ENCODE peak calls at places on chromosome 4, in ten cellular contexts. P, Q, Z, D, K, T, W, U, E and G are unnamed samples. For H3K4me1, the result is how much of the 10 kb centered on the place peaks cover.

GRCh38 chr4:169795585-169795984 is 37.8 kb upstream of the HPF1 start:
- DNase-seq in Z (no peak), T (no peak), U (no peak), W (no peak), Q (no peak), D (no peak), P (no peak), K (no peak), E (no peak), G (no peak)

GRCh38 chr4:51884606-51885005 is 41.7 kb downstream of the DCUN1D4 start:
- DNase-seq in K (no peak), E (no peak), Q (no peak), W (no peak), Z (no peak), U (no peak), D (no peak), P (no peak), T (no peak), G (no peak)

GRCh38 chr4:71266090-71266794 is 72.6 kb upstream of the SLC4A4 start:
- DNase-seq in K (no peak), W (no peak), T (no peak), P (no peak), U (no peak), Z (no peak), Q (no peak), D (no peak), E (no peak), G (no peak)

GRCh38 chr4:71095141-71095939 is 101.9 kb downstream of the DCK start:
- DNase-seq in U (no peak), E (no peak), K (no peak), W (no peak), Z (no peak), P (no peak), D (no peak), Q (no peak), T (no peak), G (no peak)

GRCh38 chr4:95091272-95091671 is 333.5 kb downstream of the BMPR1B start:
- DNase-seq in K (no peak), D (no peak), W (no peak), U (no peak), Z (no peak), T (no peak), E (no peak), P (no peak), Q (no peak), G (no peak)

GRCh38 chr4:40552536-40552935 is 77.1 kb downstream of the RBM47 start:
- DNase-seq in Z (no peak), D (no peak), P (no peak), U (no peak), K (no peak), W (no peak), E (peak), T (no peak), Q (peak), G (no peak)

GRCh38 chr4:10403633-10404445 is 53.4 kb downstream of the ZNF518B start:
- DNase-seq in W (no peak), E (no peak), U (peak), D (no peak), K (peak), Z (no peak), P (no peak), T (peak), Q (no peak), G (peak)

GRCh38 chr4:7326693-7327340 is 107.9 kb downstream of the PSAPL1 start:
- DNase-seq in D (no peak), Z (no peak), T (no peak), Q (no peak), W (peak), U (no peak), P (no peak), E (no peak), K (no peak), G (no peak)

GRCh38 chr4:110682311-110682710 is 59.4 kb upstream of the PITX2 start:
- DNase-seq in Q (no peak), T (no peak), W (no peak), Z (no peak), P (no peak), K (no peak), D (no peak), U (no peak), E (no peak), G (no peak)

GRCh38 chr4:21763865-21764264 is 184.7 kb downstream of the KCNIP4 start:
- DNase-seq in D (no peak), T (no peak), E (no peak), W (no peak), Z (no peak), U (no peak), P (no peak), Q (no peak), K (no peak), G (no peak)

GRCh38 chr4:98614655-98615054 is 43.8 kb downstream of the TSPAN5 start:
- DNase-seq in Z (no peak), P (no peak), U (no peak), W (no peak), E (no peak), T (no peak), Q (no peak), D (no peak), K (no peak), G (no peak)

GRCh38 chr4:76212851-76213414 is 691 bp downstream of the SCARB2 start:
- DNase-seq in Z (no peak), Q (no peak), T (no peak), D (peak), U (peak), P (no peak), W (no peak), E (no peak), K (no peak), G (peak)

GRCh38 chr4:37722000-37722638 is 35.9 kb upstream of the RELL1 start:
- DNase-seq in Q (no peak), D (no peak), E (no peak), K (no peak), U (no peak), T (no peak), W (no peak), Z (no peak), P (no peak), G (no peak)

GRCh38 chr4:169745291-169745690 is 12.5 kb downstream of the HPF1 start:
- DNase-seq in E (no peak), P (no peak), D (no peak), W (no peak), T (no peak), K (no peak), Q (no peak), Z (no peak), U (no peak), G (no peak)

GRCh38 chr4:57193164-57193810 is 83.1 kb upstream of the IGFBP7 start:
- DNase-seq in E (no peak), D (no peak), P (no peak), U (no peak), T (no peak), Z (no peak), W (no peak), Q (no peak), K (no peak), G (no peak)
- H3K4me1 ChIP-seq in E (under half), D (under half), P (under half), U (under half), T (under half), Z (under half), W (under half), Q (under half), K (under half), G (under half)

DNA sequence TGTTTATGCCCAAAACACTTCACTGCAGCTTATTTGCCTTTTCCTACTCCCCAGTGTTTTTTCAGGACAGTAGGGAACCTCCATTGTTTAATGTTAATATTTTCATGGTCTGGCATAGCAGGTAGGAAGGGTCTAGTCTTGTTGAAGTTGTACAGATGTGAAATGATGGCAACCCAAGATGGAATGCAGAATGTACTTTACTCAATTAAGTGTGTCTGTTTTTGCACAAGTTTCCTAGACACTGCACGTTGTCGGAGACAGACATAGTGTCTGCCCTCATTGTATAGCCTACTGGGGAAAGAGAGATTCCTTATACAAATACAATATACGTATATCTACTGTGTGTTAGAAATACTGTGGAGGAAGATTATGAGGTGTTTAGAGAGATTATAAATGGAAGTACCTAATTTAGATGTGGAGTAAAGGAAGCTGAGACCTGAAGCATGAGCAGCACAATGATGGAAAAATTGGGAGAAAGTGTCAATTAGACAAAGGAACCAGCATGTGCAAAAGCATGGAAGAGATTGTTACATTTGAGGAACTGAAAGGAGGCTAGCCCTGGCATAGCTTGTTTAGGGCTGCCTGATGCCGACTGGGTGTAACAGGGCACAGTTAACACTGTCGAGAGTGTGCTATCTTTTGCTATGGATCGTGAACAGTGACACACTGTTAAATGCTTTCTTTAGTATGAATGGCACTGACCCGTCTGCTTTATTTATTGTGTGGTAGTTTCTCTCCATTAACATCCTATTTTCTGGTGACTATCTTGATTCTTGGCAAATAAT is 18.4 kb downstream of the CPEB2 start:
- DNase-seq in U (no peak), E (no peak), Z (no peak), D (no peak), K (no peak), T (no peak), P (no peak), Q (no peak), W (no peak), G (no peak)
- H3K4me3 ChIP-seq in U (no peak), E (no peak), Z (peak), D (no peak), K (no peak), T (no peak), P (no peak), Q (no peak), W (no peak), G (no peak)

GRCh38 chr4:147840846-147841732 is 109.2 kb downstream of the ARHGAP10 start:
- DNase-seq in W (no peak), K (no peak), P (no peak), T (no peak), E (no peak), Z (no peak), D (no peak), Q (no peak), U (no peak), G (no peak)
- H3K4me1 ChIP-seq in W (half or more), K (under half), P (under half), T (under half), E (under half), Z (under half), D (under half), Q (under half), U (under half), G (under half)

GRCh38 chr4:14110407-14110806 is 482.9 kb upstream of the BOD1L1 start:
- DNase-seq in D (no peak), T (no peak), W (no peak), Q (no peak), E (no peak), Z (no peak), K (no peak), P (no peak), U (no peak), G (no peak)

GRCh38 chr4:14117575-14118228 is 490.2 kb upstream of the BOD1L1 start:
- DNase-seq in D (no peak), T (no peak), E (no peak), W (no peak), Q (no peak), U (no peak), P (no peak), Z (no peak), K (no peak), G (peak)

GRCh38 chr4:14115106-14115505 is 487.6 kb upstream of the BOD1L1 start:
- DNase-seq in K (no peak), W (no peak), D (no peak), Z (no peak), U (no peak), P (no peak), Q (no peak), E (no peak), T (no peak), G (no peak)

GRCh38 chr4:14111730-14112171 is 484.2 kb upstream of the BOD1L1 start:
- DNase-seq in T (no peak), D (no peak), W (no peak), Q (no peak), K (no peak), P (no peak), Z (no peak), U (no peak), E (no peak), G (no peak)
- H3K4me3 ChIP-seq in T (no peak), D (no peak), W (no peak), Q (no peak), K (no peak), P (no peak), Z (no peak), U (no peak), E (peak), G (no peak)

GRCh38 chr4:25662306-25662705 is 6.7 kb downstream of the SLC34A2 start:
- DNase-seq in Z (no peak), E (no peak), D (no peak), K (no peak), W (no peak), Q (no peak), T (no peak), P (no peak), U (no peak), G (no peak)

GRCh38 chr4:25654971-25655963 is at the start of gene SLC34A2:
- DNase-seq in P (peak), K (peak), E (peak), Z (peak), T (no peak), U (peak), W (no peak), Q (no peak), D (no peak), G (no peak)

GRCh38 chr4:25658357-25658771 is 2.7 kb downstream of the SLC34A2 start:
- DNase-seq in D (no peak), T (no peak), W (no peak), Q (no peak), E (no peak), P (peak), U (no peak), K (no peak), Z (no peak), G (no peak)

GRCh38 chr4:25656031-25656430 is 380 bp downstream of the SLC34A2 start:
- DNase-seq in P (no peak), W (no peak), D (no peak), Z (no peak), U (no peak), K (no peak), T (no peak), E (no peak), Q (no peak), G (no peak)

DNA sequence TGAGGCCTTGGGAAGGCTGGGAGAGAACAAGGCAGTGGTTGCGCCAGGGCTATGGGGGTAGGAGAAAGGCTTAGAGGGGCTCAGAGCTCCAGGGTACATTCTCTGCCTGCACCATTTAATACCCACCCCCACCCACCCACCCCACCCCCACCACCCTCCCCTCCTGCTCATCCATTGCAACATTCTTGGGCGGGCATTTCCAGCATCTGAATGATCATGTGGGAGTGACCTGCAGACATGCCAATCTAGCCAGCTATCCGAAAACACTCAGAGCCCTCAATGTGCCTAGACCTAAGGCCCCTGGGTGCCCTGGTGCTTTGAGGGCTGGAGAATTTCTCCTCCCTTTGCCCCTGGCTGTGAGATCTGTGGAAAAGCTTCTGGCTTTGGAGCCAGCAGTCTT is 3.1 kb downstream of the SLC34A2 start:
- DNase-seq in W (no peak), K (no peak), E (no peak), D (no peak), T (no peak), U (no peak), Z (no peak), Q (no peak), P (no peak), G (no peak)
- H3K4me1 ChIP-seq in W (under half), K (under half), E (under half), D (under half), T (under half), U (under half), Z (under half), Q (under half), P (under half), G (under half)

GRCh38 chr4:55080174-55080865 is 45.1 kb downstream of the KDR start:
- DNase-seq in D (no peak), U (no peak), T (no peak), P (no peak), K (no peak), Q (no peak), E (no peak), W (no peak), Z (no peak), G (no peak)

GRCh38 chr4:55078987-55079386 is 46.4 kb downstream of the KDR start:
- DNase-seq in K (no peak), Q (no peak), D (no peak), Z (no peak), E (no peak), T (no peak), U (no peak), P (no peak), W (peak), G (no peak)

GRCh38 chr4:55077577-55077976 is 47.8 kb downstream of the KDR start:
- DNase-seq in P (no peak), W (no peak), U (no peak), Z (no peak), D (no peak), E (no peak), T (no peak), Q (no peak), K (no peak), G (no peak)

GRCh38 chr4:55075823-55076418 is 49.5 kb downstream of the KDR start:
- DNase-seq in Q (no peak), K (no peak), T (no peak), U (no peak), W (no peak), P (no peak), Z (no peak), E (no peak), D (no peak), G (no peak)

DNA sequence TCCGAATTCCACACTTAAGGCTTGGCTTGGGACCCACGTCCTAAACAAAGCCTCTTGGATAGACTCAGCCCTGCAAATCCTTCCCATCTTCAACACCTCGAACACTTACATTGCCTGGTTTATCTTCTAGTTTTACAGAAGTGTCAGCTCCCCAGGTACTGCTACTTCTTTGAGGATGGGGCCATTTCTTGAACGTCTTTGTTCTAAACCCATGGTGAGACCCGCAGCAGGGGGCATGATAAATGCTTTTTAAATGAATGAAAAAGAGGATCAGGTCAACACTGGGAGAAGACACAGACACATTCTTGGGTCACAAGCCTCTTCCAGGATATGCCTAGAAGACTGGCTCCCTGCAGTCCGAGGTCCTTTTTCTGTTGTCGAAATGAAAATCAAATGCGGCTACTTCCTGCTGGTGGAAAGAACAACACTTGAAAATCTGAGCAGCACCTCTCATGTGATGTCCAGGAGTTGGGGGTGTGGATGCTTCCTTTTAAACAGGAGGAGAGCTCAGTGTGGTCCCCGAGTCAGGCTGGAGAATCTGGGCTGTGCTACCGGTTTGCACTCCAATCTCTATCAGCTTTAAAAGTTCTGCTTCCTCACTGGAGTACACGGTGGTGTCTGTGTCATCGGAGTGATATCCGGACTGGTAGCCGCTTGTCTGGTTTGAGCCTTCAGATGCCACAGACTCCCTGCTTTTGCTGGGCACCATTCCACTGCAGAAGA is 45.8 kb downstream of the KDR start:
- DNase-seq in T (no peak), K (no peak), P (no peak), Q (no peak), W (no peak), D (no peak), Z (no peak), E (no peak), U (no peak), G (no peak)
- H3K4me3 ChIP-seq in T (no peak), K (no peak), P (no peak), Q (no peak), W (no peak), D (no peak), Z (no peak), E (no peak), U (no peak), G (no peak)

DNA sequence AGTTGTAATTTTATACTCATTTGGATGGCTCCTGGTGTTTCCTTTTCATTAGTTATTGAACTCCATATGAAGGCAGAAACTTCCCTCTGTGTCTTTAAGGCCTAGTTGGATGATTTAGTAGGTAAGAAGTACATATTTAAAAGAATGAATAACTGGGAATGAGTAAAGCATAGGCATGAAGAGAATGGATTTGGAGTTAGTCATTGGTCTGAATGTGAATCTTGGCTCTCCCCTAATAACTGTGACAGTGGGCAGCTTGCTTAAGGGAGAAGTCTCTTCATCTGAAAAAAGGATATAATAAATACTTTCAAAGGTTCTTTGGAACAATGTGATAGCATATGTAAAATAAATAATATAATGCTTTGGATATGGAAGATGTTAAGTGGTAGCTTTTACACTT is 13.2 kb downstream of the SNX25 start:
- DNase-seq in T (no peak), K (no peak), P (no peak), U (no peak), W (no peak), D (no peak), E (no peak), Z (no peak), Q (no peak), G (no peak)
- H3K4me1 ChIP-seq in T (under half), K (under half), P (under half), U (under half), W (under half), D (under half), E (under half), Z (under half), Q (under half), G (under half)

GRCh38 chr4:89681219-89681618 is 155.7 kb downstream of the SNCA start:
- DNase-seq in T (peak), Q (no peak), K (peak), Z (no peak), E (no peak), U (no peak), D (no peak), W (no peak), P (no peak), G (no peak)
- H3K4me3 ChIP-seq in T (peak), Q (no peak), K (peak), Z (no peak), E (peak), U (no peak), D (no peak), W (no peak), P (no peak), G (no peak)

GRCh38 chr4:2416564-2417195 is 1.8 kb downstream of the ZFYVE28 start:
- DNase-seq in E (no peak), Q (no peak), T (no peak), P (no peak), Z (peak), W (no peak), U (peak), K (peak), D (no peak), G (no peak)

GRCh38 chr4:2413821-2414610 is 4.4 kb downstream of the ZFYVE28 start:
- DNase-seq in E (no peak), Q (no peak), T (no peak), W (no peak), Z (peak), P (no peak), D (peak), U (peak), K (no peak), G (peak)

GRCh38 chr4:2415881-2416563 is 2.4 kb downstream of the ZFYVE28 start:
- DNase-seq in D (no peak), W (no peak), E (no peak), Q (no peak), K (no peak), T (no peak), U (no peak), P (no peak), Z (no peak), G (no peak)

GRCh38 chr4:2417196-2417764 is 1.2 kb downstream of the ZFYVE28 start:
- DNase-seq in Z (no peak), D (no peak), W (no peak), U (no peak), E (no peak), K (no peak), T (no peak), P (no peak), Q (no peak), G (no peak)

GRCh38 chr4:2415213-2415612 is 3.2 kb downstream of the ZFYVE28 start:
- DNase-seq in W (no peak), K (no peak), E (no peak), P (no peak), Z (no peak), T (no peak), U (no peak), Q (no peak), D (no peak), G (no peak)
- H3K4me1 ChIP-seq in W (under half), K (under half), E (under half), P (under half), Z (half or more), T (under half), U (half or more), Q (under half), D (half or more), G (half or more)